ENCODE peak calls at places on chromosomes 4 and X, in seven cellular contexts. One of them, this sample, is unnamed.

GRCh38 chrX:14546190-14546589 is 16.9 kb downstream of the GLRA2 start:
- DNase-seq in astrocyte: no peak
- DNase-seq in SK-N-SH: no peak
- DNase-seq in K562: no peak
- DNase-seq in CD8-positive, alpha-beta T cell: no peak
- DNase-seq in prostate gland: no peak
- DNase-seq in fibroblast of lung: no peak
- DNase-seq in this sample: no peak

GRCh38 chr4:39706829-39707511 is 9.0 kb downstream of the UBE2K start:
- DNase-seq in astrocyte: peak
- DNase-seq in SK-N-SH: no peak
- DNase-seq in K562: no peak
- DNase-seq in CD8-positive, alpha-beta T cell: no peak
- DNase-seq in prostate gland: no peak
- DNase-seq in fibroblast of lung: peak
- DNase-seq in this sample: no peak

GRCh38 chr4:140893939-140894338 is 137.8 kb upstream of the TBC1D9 start:
- DNase-seq in astrocyte: peak
- DNase-seq in SK-N-SH: no peak
- DNase-seq in K562: no peak
- DNase-seq in CD8-positive, alpha-beta T cell: no peak
- DNase-seq in prostate gland: no peak
- DNase-seq in fibroblast of lung: peak
- DNase-seq in this sample: no peak

GRCh38 chr4:110449947-110450346 is 26.0 kb upstream of the ENPEP start:
- DNase-seq in astrocyte: no peak
- DNase-seq in SK-N-SH: no peak
- DNase-seq in K562: no peak
- DNase-seq in CD8-positive, alpha-beta T cell: no peak
- DNase-seq in prostate gland: no peak
- DNase-seq in fibroblast of lung: no peak
- DNase-seq in this sample: no peak

GRCh38 chrX:49186125-49187027 is at the start of gene PRICKLE3:
- DNase-seq in astrocyte: no peak
- DNase-seq in SK-N-SH: no peak
- DNase-seq in K562: peak
- DNase-seq in CD8-positive, alpha-beta T cell: peak
- DNase-seq in prostate gland: peak
- DNase-seq in fibroblast of lung: peak
- DNase-seq in this sample: no peak

GRCh38 chrX:65985922-65986588 is 53.8 kb downstream of the VSIG4 start:
- DNase-seq in astrocyte: peak
- DNase-seq in SK-N-SH: peak
- DNase-seq in K562: peak
- DNase-seq in CD8-positive, alpha-beta T cell: peak
- DNase-seq in prostate gland: peak
- DNase-seq in fibroblast of lung: peak
- DNase-seq in this sample: peak

GRCh38 chr4:72629540-72629939 is 60.5 kb upstream of the ADAMTS3 start:
- DNase-seq in astrocyte: peak
- DNase-seq in SK-N-SH: no peak
- DNase-seq in K562: no peak
- DNase-seq in CD8-positive, alpha-beta T cell: no peak
- DNase-seq in prostate gland: no peak
- DNase-seq in fibroblast of lung: peak
- DNase-seq in this sample: no peak

GRCh38 chr4:128386761-128387599 is 99.4 kb upstream of the PGRMC2 start:
- DNase-seq in astrocyte: peak
- DNase-seq in SK-N-SH: peak
- DNase-seq in K562: peak
- DNase-seq in CD8-positive, alpha-beta T cell: no peak
- DNase-seq in prostate gland: peak
- DNase-seq in fibroblast of lung: peak
- DNase-seq in this sample: peak

GRCh38 chr4:79331126-79331876 is 5.4 kb upstream of the NAA11 start:
- DNase-seq in astrocyte: no peak
- DNase-seq in SK-N-SH: no peak
- DNase-seq in K562: no peak
- DNase-seq in CD8-positive, alpha-beta T cell: no peak
- DNase-seq in prostate gland: no peak
- DNase-seq in fibroblast of lung: peak
- DNase-seq in this sample: no peak

GRCh38 chrX:120419465-120419864 is 49.6 kb downstream of the LAMP2 start:
- DNase-seq in astrocyte: no peak
- DNase-seq in SK-N-SH: no peak
- DNase-seq in K562: no peak
- DNase-seq in CD8-positive, alpha-beta T cell: no peak
- DNase-seq in prostate gland: no peak
- DNase-seq in fibroblast of lung: no peak
- DNase-seq in this sample: no peak

GRCh38 chrX:40244980-40245379 is 147.2 kb upstream of the BCOR start:
- DNase-seq in astrocyte: peak
- DNase-seq in SK-N-SH: peak
- DNase-seq in K562: no peak
- DNase-seq in CD8-positive, alpha-beta T cell: no peak
- DNase-seq in prostate gland: no peak
- DNase-seq in fibroblast of lung: peak
- DNase-seq in this sample: no peak

GRCh38 chr4:185396724-185397402 is at the start of gene ANKRD37:
- DNase-seq in astrocyte: peak
- DNase-seq in SK-N-SH: peak
- DNase-seq in K562: peak
- DNase-seq in CD8-positive, alpha-beta T cell: no peak
- DNase-seq in prostate gland: peak
- DNase-seq in fibroblast of lung: peak
- DNase-seq in this sample: no peak

GRCh38 chr4:185392156-185392555 is 3.6 kb downstream of the LRP2BP start:
- DNase-seq in astrocyte: no peak
- DNase-seq in SK-N-SH: no peak
- DNase-seq in K562: no peak
- DNase-seq in CD8-positive, alpha-beta T cell: no peak
- DNase-seq in prostate gland: no peak
- DNase-seq in fibroblast of lung: no peak
- DNase-seq in this sample: no peak

GRCh38 chr4:185395956-185396723 is 416 bp upstream of the LRP2BP start:
- DNase-seq in astrocyte: peak
- DNase-seq in SK-N-SH: peak
- DNase-seq in K562: peak
- DNase-seq in CD8-positive, alpha-beta T cell: peak
- DNase-seq in prostate gland: peak
- DNase-seq in fibroblast of lung: peak
- DNase-seq in this sample: peak

GRCh38 chr4:185395255-185395955 is at the start of gene LRP2BP:
- DNase-seq in astrocyte: no peak
- DNase-seq in SK-N-SH: no peak
- DNase-seq in K562: no peak
- DNase-seq in CD8-positive, alpha-beta T cell: no peak
- DNase-seq in prostate gland: no peak
- DNase-seq in fibroblast of lung: no peak
- DNase-seq in this sample: no peak

DNA sequence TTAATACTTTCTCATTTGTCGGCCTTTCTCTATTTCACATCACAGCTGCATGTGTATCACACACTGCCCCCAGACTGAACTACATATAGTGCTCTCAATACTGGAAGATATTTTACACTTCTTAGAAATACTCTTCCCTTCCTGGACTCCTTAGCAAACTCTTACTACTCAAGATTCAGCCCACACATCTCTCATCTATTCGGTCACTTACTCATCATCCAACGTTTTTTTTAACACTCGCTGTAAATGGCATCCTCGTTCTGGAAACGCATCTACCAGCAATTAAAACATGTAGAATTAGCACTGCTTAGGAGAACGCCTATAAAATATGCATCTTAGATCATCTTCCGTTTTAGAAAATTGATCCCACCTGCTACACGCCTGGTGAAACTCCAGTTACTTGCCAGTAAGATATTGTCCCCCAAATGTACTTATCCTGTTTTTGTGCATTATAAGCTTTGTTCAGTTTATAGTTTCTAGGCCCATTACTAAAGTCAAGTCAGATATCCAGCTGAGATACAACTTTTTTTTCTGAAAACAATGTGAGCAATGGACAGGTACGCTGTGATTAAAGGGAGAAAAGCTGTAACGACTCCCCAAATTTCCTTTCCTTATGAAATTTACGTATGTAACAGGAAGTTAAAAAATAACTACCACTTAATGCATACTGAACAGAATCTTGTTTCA is 1.0 kb downstream of the LRP2BP start:
- DNase-seq in astrocyte: peak
- DNase-seq in SK-N-SH: no peak
- DNase-seq in K562: no peak
- DNase-seq in CD8-positive, alpha-beta T cell: no peak
- DNase-seq in prostate gland: no peak
- DNase-seq in fibroblast of lung: peak
- DNase-seq in this sample: no peak
- H3K4me3 ChIP-seq in astrocyte: peak
- H3K4me3 ChIP-seq in SK-N-SH: peak
- H3K4me3 ChIP-seq in K562: peak
- H3K4me3 ChIP-seq in CD8-positive, alpha-beta T cell: peak
- H3K4me3 ChIP-seq in prostate gland: peak
- H3K4me3 ChIP-seq in fibroblast of lung: peak
- H3K4me3 ChIP-seq in this sample: peak

DNA sequence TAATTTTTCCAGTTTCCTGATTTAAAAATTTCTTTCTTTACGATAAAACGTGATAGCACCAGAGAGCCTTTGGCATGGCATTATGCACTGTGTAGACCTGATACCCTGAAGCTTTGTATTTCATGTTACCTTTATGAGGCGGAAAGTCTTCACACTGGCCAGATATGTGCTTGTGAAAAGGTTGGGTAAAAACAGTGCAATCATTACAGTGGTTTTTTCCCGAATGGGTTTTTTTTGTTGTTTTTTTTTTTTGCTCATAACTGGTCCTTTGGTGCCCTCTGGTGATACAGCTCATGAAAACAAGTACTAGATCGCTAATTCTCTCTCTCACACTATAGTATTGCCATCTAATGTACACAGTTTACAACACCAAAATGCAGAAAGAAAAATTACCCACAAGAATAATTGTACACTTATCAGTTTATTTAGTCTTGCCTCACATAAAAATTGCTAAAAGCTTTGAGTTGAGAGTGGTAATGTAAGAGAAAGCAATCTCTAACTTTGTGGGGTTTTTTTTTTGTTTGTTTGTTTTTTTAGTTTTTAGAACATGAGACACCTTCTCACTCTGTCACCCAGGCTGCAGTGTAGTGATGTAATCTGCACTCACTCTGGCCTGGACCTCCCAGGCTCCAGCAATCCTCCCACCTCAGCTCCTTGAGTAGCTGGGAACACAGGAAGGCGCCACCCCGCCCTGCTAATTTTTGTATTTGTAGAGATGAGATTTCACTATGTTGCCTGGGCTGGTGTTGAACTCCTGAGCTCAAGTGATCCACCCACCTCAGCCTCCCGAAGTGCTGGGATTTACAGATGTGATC is 21.3 kb downstream of the SPCS3 start:
- DNase-seq in astrocyte: no peak
- DNase-seq in SK-N-SH: peak
- DNase-seq in K562: peak
- DNase-seq in CD8-positive, alpha-beta T cell: no peak
- DNase-seq in prostate gland: no peak
- DNase-seq in fibroblast of lung: peak
- DNase-seq in this sample: no peak
- TF ChIP-seq CTCF in astrocyte: peak
- TF ChIP-seq CTCF in SK-N-SH: peak
- TF ChIP-seq CTCF in K562: peak
- TF ChIP-seq CTCF in CD8-positive, alpha-beta T cell: peak
- TF ChIP-seq CTCF in prostate gland: peak
- TF ChIP-seq CTCF in fibroblast of lung: peak
- TF ChIP-seq CTCF in this sample: peak

GRCh38 chr4:147772459-147772969 is 40.6 kb downstream of the ARHGAP10 start:
- DNase-seq in astrocyte: peak
- DNase-seq in SK-N-SH: no peak
- DNase-seq in K562: no peak
- DNase-seq in CD8-positive, alpha-beta T cell: no peak
- DNase-seq in prostate gland: no peak
- DNase-seq in fibroblast of lung: peak
- DNase-seq in this sample: peak

GRCh38 chr4:147776600-147777175 is 44.8 kb downstream of the ARHGAP10 start:
- DNase-seq in astrocyte: no peak
- DNase-seq in SK-N-SH: no peak
- DNase-seq in K562: no peak
- DNase-seq in CD8-positive, alpha-beta T cell: no peak
- DNase-seq in prostate gland: no peak
- DNase-seq in fibroblast of lung: no peak
- DNase-seq in this sample: no peak

GRCh38 chr4:147770831-147771230 is 38.9 kb downstream of the ARHGAP10 start:
- DNase-seq in astrocyte: no peak
- DNase-seq in SK-N-SH: no peak
- DNase-seq in K562: no peak
- DNase-seq in CD8-positive, alpha-beta T cell: no peak
- DNase-seq in prostate gland: no peak
- DNase-seq in fibroblast of lung: no peak
- DNase-seq in this sample: no peak

GRCh38 chr4:147772056-147772455 is 40.2 kb downstream of the ARHGAP10 start:
- DNase-seq in astrocyte: no peak
- DNase-seq in SK-N-SH: no peak
- DNase-seq in K562: no peak
- DNase-seq in CD8-positive, alpha-beta T cell: no peak
- DNase-seq in prostate gland: no peak
- DNase-seq in fibroblast of lung: no peak
- DNase-seq in this sample: no peak

DNA sequence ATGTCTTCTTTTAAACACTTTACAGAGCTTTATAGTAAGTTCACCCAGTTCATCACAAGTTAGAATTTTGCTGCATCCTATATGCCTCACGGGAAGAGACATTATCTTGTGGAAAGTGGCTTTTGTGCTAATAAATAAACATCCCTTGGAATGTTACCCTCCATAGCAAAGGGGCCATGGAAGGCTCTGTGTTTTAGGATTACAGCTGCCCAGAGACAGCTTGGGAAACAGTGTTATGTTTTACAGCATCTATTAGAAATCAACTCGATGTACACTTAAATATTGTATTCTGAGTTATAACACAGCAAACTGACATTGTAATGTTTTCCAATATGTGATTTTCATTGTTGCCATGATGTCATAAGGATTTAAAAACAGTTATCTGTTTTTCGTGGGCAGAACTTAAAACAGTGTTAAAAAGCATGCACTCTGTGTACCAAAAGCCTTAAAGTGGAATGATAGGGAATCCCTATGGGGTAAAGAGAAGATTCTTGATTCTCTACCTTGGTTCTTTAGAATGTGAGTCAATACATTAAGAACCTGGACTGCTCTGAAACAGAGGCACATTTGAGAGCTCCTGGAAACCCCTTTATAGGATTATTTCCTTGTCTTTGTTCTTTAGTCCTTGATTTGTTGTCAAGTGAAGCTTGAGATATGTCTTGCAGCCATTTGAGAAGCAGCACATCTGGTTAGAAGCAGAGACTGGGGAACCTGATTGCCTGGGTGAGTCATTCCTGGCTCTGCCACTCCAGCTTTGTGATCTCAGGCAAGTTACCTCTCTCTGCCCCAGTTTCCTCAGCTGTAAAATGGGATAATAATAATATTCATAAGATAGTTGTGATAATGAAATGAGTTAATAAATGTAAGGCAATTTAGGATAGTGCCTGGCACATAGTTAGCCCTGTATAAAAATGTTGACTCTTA is 41.6 kb downstream of the ARHGAP10 start:
- DNase-seq in astrocyte: peak
- DNase-seq in SK-N-SH: no peak
- DNase-seq in K562: no peak
- DNase-seq in CD8-positive, alpha-beta T cell: no peak
- DNase-seq in prostate gland: no peak
- DNase-seq in fibroblast of lung: peak
- DNase-seq in this sample: no peak
- H3K4me3 ChIP-seq in astrocyte: peak
- H3K4me3 ChIP-seq in SK-N-SH: no peak
- H3K4me3 ChIP-seq in K562: no peak
- H3K4me3 ChIP-seq in CD8-positive, alpha-beta T cell: no peak
- H3K4me3 ChIP-seq in prostate gland: no peak
- H3K4me3 ChIP-seq in fibroblast of lung: no peak
- H3K4me3 ChIP-seq in this sample: no peak

GRCh38 chr4:121650741-121651140 is 46.0 kb downstream of the ANXA5 start:
- DNase-seq in astrocyte: no peak
- DNase-seq in SK-N-SH: no peak
- DNase-seq in K562: no peak
- DNase-seq in CD8-positive, alpha-beta T cell: no peak
- DNase-seq in prostate gland: no peak
- DNase-seq in fibroblast of lung: no peak
- DNase-seq in this sample: no peak
- TF ChIP-seq CTCF in astrocyte: no peak
- TF ChIP-seq CTCF in SK-N-SH: no peak
- TF ChIP-seq CTCF in K562: no peak
- TF ChIP-seq CTCF in CD8-positive, alpha-beta T cell: no peak
- TF ChIP-seq CTCF in prostate gland: no peak
- TF ChIP-seq CTCF in fibroblast of lung: no peak
- TF ChIP-seq CTCF in this sample: no peak

This sample was measured in AG04449.